ENCODE peak calls at places on chromosomes 4 and X, in ten cellular contexts. O is pulmonary artery endothelial cell; C is DMS153; E is NCI-H69; V is NCI-H1092; F is fibroblast of pulmonary artery; B is adrenal gland; W is activated CD4-positive, CD25-positive, alpha-beta regulatory T cell; I is iPS DF 19.7; G is AG08396. R is an unnamed sample.

GRCh38 chrX:146456058-146456457 is 353.5 kb upstream of the CXorf51B start:
- DNase-seq in O (no peak), C (no peak), W (no peak), V (no peak), B (no peak), F (no peak), E (no peak), G (no peak), I (no peak), R (no peak)

GRCh38 chr4:12929784-12930183 is 554.4 kb downstream of the RAB28 start:
- DNase-seq in C (no peak), O (no peak), W (no peak), G (no peak), V (no peak), F (no peak), E (no peak), I (no peak), B (no peak), R (no peak)

GRCh38 chrX:11164433-11164832 is 53.3 kb downstream of the HCCS start:
- DNase-seq in O (no peak), V (no peak), G (no peak), E (no peak), B (no peak), F (no peak), C (no peak), W (no peak), I (no peak), R (no peak)

GRCh38 chr4:2065106-2065930 is 6.2 kb downstream of the NAT8L start:
- DNase-seq in B (no peak), G (no peak), W (no peak), E (no peak), I (no peak), O (no peak), F (no peak), C (no peak), V (no peak), R (no peak)

GRCh38 chr4:23717528-23718248 is 172.2 kb downstream of the PPARGC1A start:
- DNase-seq in E (peak; percentile 25), O (no peak), B (peak; percentile 15), W (no peak), C (no peak), I (no peak), F (peak; percentile 48), G (peak; percentile 50), V (no peak), R (no peak)

GRCh38 chrX:116204947-116205346 is 34.4 kb downstream of the AGTR2 start:
- DNase-seq in I (peak; percentile 0), F (peak; percentile 41), V (no peak), W (no peak), G (peak; percentile 3), O (no peak), C (no peak), B (no peak), E (peak; percentile 15), R (no peak)

GRCh38 chr4:139761461-139761860 is 95.8 kb downstream of the MGST2 start:
- DNase-seq in E (peak; percentile 42), G (peak; percentile 31), O (no peak), C (no peak), F (peak; percentile 37), W (no peak), B (no peak), V (no peak), I (no peak), R (peak; percentile 11)

GRCh38 chr4:127604949-127605709 is 27.6 kb upstream of the INTU start:
- DNase-seq in V (peak; percentile 46), G (peak; percentile 25), C (peak; percentile 90), B (no peak), F (peak; percentile 68), W (no peak), O (no peak), I (peak; percentile 91), E (peak; percentile 88), R (no peak)

GRCh38 chrX:34658316-34658715 is 1.2 kb upstream of the TMEM47 start:
- DNase-seq in F (peak; percentile 4), C (no peak), W (no peak), G (no peak), O (no peak), I (no peak), B (no peak), E (no peak), V (no peak), R (no peak)

GRCh38 chr4:122152699-122153328 is 683 bp downstream of the BLTP1 start:
- DNase-seq in O (no peak), I (no peak), E (peak; percentile 80), F (peak; percentile 38), C (no peak), B (peak; percentile 53), G (peak; percentile 47), V (peak; percentile 2), W (no peak), R (no peak)

GRCh38 chrX:2385224-2385623 is 115.6 kb downstream of the DHRSX start:
- DNase-seq in E (no peak), C (no peak), B (no peak), V (no peak), O (no peak), F (peak; percentile 75), G (peak; percentile 43), I (no peak), W (no peak), R (no peak)

GRCh38 chr4:155676430-155676825 is 9.8 kb downstream of the GUCY1A1 start:
- DNase-seq in V (no peak), W (no peak), G (no peak), E (no peak), O (no peak), C (no peak), B (no peak), F (no peak), I (no peak), R (no peak)

GRCh38 chrX:148501121-148502066 is 977 bp downstream of the AFF2 start:
- DNase-seq in F (no peak), O (no peak), W (no peak), V (no peak), G (no peak), E (peak; percentile 19), B (no peak), C (no peak), I (no peak), R (no peak)

GRCh38 chr4:88702780-88703179 is 5.2 kb upstream of the NAP1L5 start:
- DNase-seq in V (no peak), B (no peak), E (no peak), O (no peak), I (no peak), C (no peak), W (no peak), G (no peak), F (no peak), R (no peak)

GRCh38 chrX:7334253-7334935 is 186.4 kb upstream of the PUDP start:
- DNase-seq in C (no peak), B (no peak), W (no peak), F (peak; percentile 57), E (no peak), V (no peak), O (no peak), G (peak; percentile 45), I (no peak), R (no peak)

GRCh38 chr4:7384003-7384928 is 50.5 kb downstream of the PSAPL1 start:
- DNase-seq in F (no peak), C (no peak), E (no peak), O (no peak), G (no peak), V (no peak), W (no peak), B (no peak), I (no peak), R (no peak)

GRCh38 chr4:107265859-107266258 is 229.7 kb upstream of the DKK2 start:
- DNase-seq in C (no peak), W (no peak), V (no peak), O (no peak), B (no peak), G (no peak), E (no peak), F (no peak), I (no peak), R (no peak)

GRCh38 chr4:42655921-42656735 is 777 bp downstream of the ATP8A1 start:
- DNase-seq in I (no peak), O (no peak), C (no peak), F (no peak), B (peak; percentile 53), G (peak; percentile 24), W (peak; percentile 22), V (peak; percentile 43), E (peak; percentile 1), R (no peak)

GRCh38 chrX:40849906-40850672 is 114.7 kb upstream of the MED14 start:
- DNase-seq in F (no peak), V (no peak), B (no peak), I (no peak), G (no peak), E (peak; percentile 47), O (no peak), W (no peak), C (no peak), R (no peak)

GRCh38 chr4:69156913-69157312 is 57.6 kb downstream of the UGT2B11 start:
- DNase-seq in W (no peak), B (no peak), C (no peak), G (no peak), F (peak; percentile 6), O (no peak), V (no peak), I (peak; percentile 2), E (peak; percentile 1), R (no peak)

GRCh38 chr4:107349732-107350131 is 313.6 kb upstream of the DKK2 start:
- DNase-seq in B (no peak), V (no peak), W (no peak), E (no peak), G (no peak), F (no peak), I (peak; percentile 48), C (no peak), O (no peak), R (no peak)

GRCh38 chrX:88325634-88326033 is 421.4 kb upstream of the CPXCR1 start:
- DNase-seq in E (no peak), O (no peak), I (no peak), V (no peak), G (no peak), B (no peak), W (no peak), F (no peak), C (no peak), R (no peak)

GRCh38 chr4:153143527-153144348 is 60.5 kb upstream of the TRIM2 start:
- DNase-seq in G (no peak), E (peak; percentile 96), W (no peak), C (peak; percentile 60), O (no peak), F (no peak), B (no peak), V (peak; percentile 88), I (no peak), R (peak; percentile 69)

GRCh38 chrX:47579537-47579936 is 2.7 kb upstream of the TIMP1 start:
- DNase-seq in E (no peak), V (no peak), F (peak; percentile 83), C (no peak), W (no peak), B (no peak), I (no peak), O (no peak), G (peak; percentile 65), R (no peak)

GRCh38 chr4:179976777-179977176 is 2266.4 kb upstream of the TENM3 start:
- DNase-seq in E (no peak), C (no peak), F (no peak), V (no peak), G (no peak), O (no peak), W (no peak), B (no peak), I (no peak), R (no peak)

GRCh38 chr4:113293043-113293560 is 243.6 kb downstream of the ANK2 start:
- DNase-seq in G (peak; percentile 46), V (no peak), E (no peak), B (no peak), W (no peak), O (no peak), I (no peak), F (peak; percentile 78), C (no peak), R (no peak)

GRCh38 chr4:173074501-173074946 is 94.1 kb upstream of the GALNT7 start:
- DNase-seq in V (no peak), C (no peak), G (peak; percentile 33), B (peak; percentile 34), I (peak; percentile 96), O (no peak), W (no peak), E (peak; percentile 92), F (peak; percentile 82), R (peak; percentile 13)

GRCh38 chr4:94159790-94160189 is 47.9 kb upstream of the SMARCAD1 start:
- DNase-seq in E (no peak), C (no peak), F (no peak), I (no peak), B (no peak), G (no peak), V (no peak), W (no peak), O (no peak), R (no peak)